ENCODE peak calls at places on chromosome 7, in four cellular contexts. K, Y, D and C are unnamed samples. For H3K4me1, the result is how much of the 10 kb centered on the place peaks cover.

GRCh38 chr7:143891457-143891856 is 10.5 kb downstream of the TCAF1 start:
- DNase-seq in Y (no peak), D (no peak), K (no peak), C (no peak)

GRCh38 chr7:115229401-115230083 is 307.6 kb downstream of the MDFIC start:
- DNase-seq in Y (no peak), K (no peak), D (no peak), C (no peak)

GRCh38 chr7:143205560-143206293 is 16.1 kb upstream of the TAS2R40 start:
- DNase-seq in K (no peak), Y (no peak), D (no peak), C (no peak)

GRCh38 chr7:67518580-67518979 is 521.9 kb downstream of the TYW1 start:
- DNase-seq in Y (no peak), D (no peak), K (no peak), C (peak)

GRCh38 chr7:159012353-159013069 is 132.2 kb downstream of the VIPR2 start:
- DNase-seq in D (no peak), Y (no peak), K (no peak), C (peak)

GRCh38 chr7:91628742-91629141 is 251.8 kb downstream of the MTERF1 start:
- DNase-seq in K (no peak), D (no peak), Y (no peak), C (no peak)

GRCh38 chr7:55572378-55573233 is at the start of gene VOPP1:
- DNase-seq in K (no peak), Y (no peak), D (no peak), C (peak)

GRCh38 chr7:96612034-96612433 is 97.6 kb downstream of the SEM1 start:
- DNase-seq in D (no peak), K (peak), Y (no peak), C (no peak)

GRCh38 chr7:922334-923107 is 32.0 kb downstream of the ADAP1 start:
- DNase-seq in Y (no peak), K (no peak), D (no peak), C (peak)

GRCh38 chr7:338295-339061 is 48.5 kb downstream of the FOXL3 start:
- DNase-seq in Y (no peak), D (no peak), K (no peak), C (peak)

GRCh38 chr7:30164567-30164966 is 29.8 kb downstream of the MTURN start:
- DNase-seq in Y (no peak), D (no peak), K (peak), C (no peak)

GRCh38 chr7:157607218-157607617 is 270.4 kb downstream of the DNAJB6 start:
- DNase-seq in D (no peak), Y (no peak), K (no peak), C (no peak)

GRCh38 chr7:106862317-106863183 is 2.5 kb upstream of the PIK3CG start:
- DNase-seq in K (no peak), D (no peak), Y (no peak), C (no peak)

GRCh38 chr7:106863216-106863997 is 1.7 kb upstream of the PIK3CG start:
- DNase-seq in Y (no peak), D (no peak), K (no peak), C (no peak)

GRCh38 chr7:106865130-106866115 is at the start of gene PIK3CG:
- DNase-seq in Y (no peak), K (no peak), D (no peak), C (no peak)

GRCh38 chr7:106866298-106867281 is 1.5 kb downstream of the PIK3CG start:
- DNase-seq in K (no peak), D (no peak), Y (no peak), C (no peak)

DNA sequence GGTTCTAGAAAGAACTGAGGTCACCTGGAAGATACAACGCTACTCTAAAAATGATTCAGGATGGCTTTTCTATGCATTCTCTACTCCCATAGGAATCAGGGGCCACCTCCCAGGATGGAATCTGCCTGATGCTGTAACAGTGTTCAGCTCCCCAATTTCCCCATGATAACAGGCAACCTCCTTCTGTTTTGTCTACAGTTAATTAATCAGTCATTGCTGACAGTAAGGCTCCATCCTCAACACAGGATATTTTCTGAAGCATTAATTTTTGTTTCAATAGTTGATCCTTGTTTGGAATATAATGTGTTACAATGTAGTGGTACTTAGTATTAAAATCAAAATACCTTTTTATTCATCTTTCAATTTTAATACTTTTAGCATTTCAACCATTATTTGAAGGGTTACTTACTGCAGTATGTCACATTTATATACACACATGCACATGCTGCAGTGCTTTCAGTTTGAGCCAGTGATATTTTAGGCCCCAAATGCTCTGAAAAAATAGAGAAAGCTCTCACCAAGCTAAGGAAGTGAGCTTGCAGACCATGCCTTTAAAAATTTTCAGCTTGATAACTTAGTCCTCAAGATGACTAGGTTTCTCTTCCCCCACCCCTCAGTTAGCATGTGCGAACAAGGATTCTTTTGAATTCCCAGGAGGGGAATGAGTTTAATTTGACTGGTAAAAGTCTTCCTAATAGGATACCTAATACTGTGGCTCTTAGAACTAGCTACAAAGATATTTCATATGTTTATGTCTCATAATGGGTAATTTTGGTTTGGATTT is 592 bp upstream of the PIK3CG start:
- DNase-seq in K (no peak), Y (no peak), D (no peak), C (no peak)
- H3K4me1 ChIP-seq in K (under half), Y (under half), D (under half), C (under half)

GRCh38 chr7:5414876-5415275 is 8.8 kb downstream of the TNRC18 start:
- DNase-seq in Y (no peak), K (no peak), D (no peak), C (no peak)
- H3K4me1 ChIP-seq in Y (half or more), K (under half), D (under half), C (under half)

GRCh38 chr7:1923409-1924053 is 253.5 kb downstream of the ELFN1 start:
- DNase-seq in D (no peak), K (no peak), Y (no peak), C (no peak)
- H3K4me1 ChIP-seq in D (under half), K (under half), Y (under half), C (under half)

DNA sequence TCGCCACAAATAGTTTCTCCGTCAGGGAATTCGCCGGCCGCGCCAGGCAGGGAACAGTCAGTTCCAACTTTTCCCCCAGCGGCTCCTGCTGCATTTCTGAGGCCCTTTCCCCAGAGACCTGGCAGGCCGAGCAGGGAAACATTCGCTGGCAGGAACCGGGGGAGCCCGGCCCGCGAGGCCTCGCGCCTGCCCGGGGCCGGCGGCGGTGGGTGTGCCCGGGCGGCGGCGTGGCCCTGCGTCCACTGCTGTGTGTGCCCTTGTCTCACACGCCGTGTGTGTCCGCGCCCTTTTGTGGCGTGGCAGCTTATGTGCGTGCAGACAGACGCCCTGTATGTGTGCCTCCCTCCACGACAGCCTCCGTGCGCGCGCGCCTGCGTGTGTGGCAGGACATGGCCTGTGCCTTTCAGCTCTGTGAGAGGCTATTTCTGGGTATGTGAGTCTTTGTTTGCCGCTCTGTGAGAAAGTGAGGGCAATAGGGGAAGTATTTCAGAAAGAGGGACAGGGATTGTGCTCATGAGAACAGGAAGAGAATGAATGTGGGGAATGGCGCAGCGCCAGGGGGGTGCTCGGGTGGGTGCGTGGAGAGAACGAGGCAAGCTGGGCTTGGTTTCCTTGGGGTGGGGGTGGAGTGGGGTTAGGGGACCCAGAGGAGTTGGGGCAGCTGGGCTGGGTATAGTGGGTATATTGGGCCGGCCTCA is 689 bp upstream of the SMARCD3 start:
- DNase-seq in K (no peak), Y (no peak), D (no peak), C (peak)
- H3K4me1 ChIP-seq in K (under half), Y (half or more), D (half or more), C (under half)